ENCODE peak calls at places on chromosomes 7 and 10, in five cellular contexts. One of them, this sample, is unnamed. For H3K27me3, the result is how much of the 10 kb centered on the place peaks cover.

GRCh38 chr7:133376514-133376913 is 123.6 kb downstream of the EXOC4 start:
- DNase-seq in tibial nerve: no peak
- DNase-seq in upper lobe of left lung: no peak
- DNase-seq in sigmoid colon: no peak
- DNase-seq in transverse colon: no peak
- DNase-seq in this sample: no peak

GRCh38 chr10:16602104-16602735 is 80.5 kb upstream of the C1QL3 start:
- DNase-seq in tibial nerve: no peak
- DNase-seq in upper lobe of left lung: no peak
- DNase-seq in sigmoid colon: no peak
- DNase-seq in transverse colon: no peak
- DNase-seq in this sample: no peak

GRCh38 chr7:142720981-142721380 is 28.3 kb upstream of the PRSS1 start:
- DNase-seq in tibial nerve: no peak
- DNase-seq in upper lobe of left lung: no peak
- DNase-seq in sigmoid colon: no peak
- DNase-seq in transverse colon: no peak
- DNase-seq in this sample: no peak

GRCh38 chr7:51613911-51614344 is 297.3 kb upstream of the COBL start:
- DNase-seq in tibial nerve: no peak
- DNase-seq in upper lobe of left lung: no peak
- DNase-seq in sigmoid colon: peak
- DNase-seq in transverse colon: no peak
- DNase-seq in this sample: no peak

GRCh38 chr10:132684164-132684891 is 101.6 kb downstream of the NKX6-2 start:
- DNase-seq in tibial nerve: no peak
- DNase-seq in upper lobe of left lung: peak
- DNase-seq in sigmoid colon: peak
- DNase-seq in transverse colon: no peak
- DNase-seq in this sample: no peak

GRCh38 chr7:105685099-105685609 is 103.9 kb upstream of the EFCAB10 start:
- DNase-seq in tibial nerve: no peak
- DNase-seq in upper lobe of left lung: no peak
- DNase-seq in sigmoid colon: no peak
- DNase-seq in transverse colon: no peak
- DNase-seq in this sample: no peak

GRCh38 chr7:141076377-141076776 is 2.5 kb downstream of the TMEM178B start:
- DNase-seq in tibial nerve: no peak
- DNase-seq in upper lobe of left lung: no peak
- DNase-seq in sigmoid colon: no peak
- DNase-seq in transverse colon: no peak
- DNase-seq in this sample: no peak

GRCh38 chr10:83373659-83374058 is 765.6 kb upstream of the GHITM start:
- DNase-seq in tibial nerve: no peak
- DNase-seq in upper lobe of left lung: no peak
- DNase-seq in sigmoid colon: no peak
- DNase-seq in transverse colon: no peak
- DNase-seq in this sample: no peak

GRCh38 chr7:25795824-25796235 is 356.2 kb upstream of the NFE2L3 start:
- DNase-seq in tibial nerve: no peak
- DNase-seq in upper lobe of left lung: no peak
- DNase-seq in sigmoid colon: no peak
- DNase-seq in transverse colon: no peak
- DNase-seq in this sample: no peak

GRCh38 chr10:86651021-86651471 is 3.3 kb upstream of the OPN4 start:
- DNase-seq in tibial nerve: no peak
- DNase-seq in upper lobe of left lung: no peak
- DNase-seq in sigmoid colon: peak
- DNase-seq in transverse colon: no peak
- DNase-seq in this sample: no peak

GRCh38 chr10:46555366-46555712 is 1.1 kb downstream of the GPRIN2 start:
- DNase-seq in tibial nerve: no peak
- DNase-seq in upper lobe of left lung: peak
- DNase-seq in sigmoid colon: peak
- DNase-seq in transverse colon: no peak
- DNase-seq in this sample: no peak

GRCh38 chr10:132498562-132499366 is 38.8 kb upstream of the INPP5A start:
- DNase-seq in tibial nerve: no peak
- DNase-seq in upper lobe of left lung: no peak
- DNase-seq in sigmoid colon: no peak
- DNase-seq in transverse colon: no peak
- DNase-seq in this sample: no peak

GRCh38 chr10:3764626-3765375 is 20.2 kb downstream of the KLF6 start:
- DNase-seq in tibial nerve: no peak
- DNase-seq in upper lobe of left lung: no peak
- DNase-seq in sigmoid colon: no peak
- DNase-seq in transverse colon: peak
- DNase-seq in this sample: no peak

GRCh38 chr7:130553398-130554029 is 61.6 kb downstream of the MEST start:
- DNase-seq in tibial nerve: no peak
- DNase-seq in upper lobe of left lung: no peak
- DNase-seq in sigmoid colon: no peak
- DNase-seq in transverse colon: no peak
- DNase-seq in this sample: no peak

GRCh38 chr10:107159871-107160270 is 4.6 kb downstream of the SORCS1 start:
- DNase-seq in tibial nerve: no peak
- DNase-seq in upper lobe of left lung: no peak
- DNase-seq in sigmoid colon: no peak
- DNase-seq in transverse colon: no peak
- DNase-seq in this sample: no peak

GRCh38 chr7:104150470-104150869 is 57.3 kb downstream of the ORC5 start:
- DNase-seq in tibial nerve: no peak
- DNase-seq in upper lobe of left lung: no peak
- DNase-seq in sigmoid colon: no peak
- DNase-seq in transverse colon: no peak
- DNase-seq in this sample: no peak

GRCh38 chr7:147265528-147265927 is 1148.9 kb downstream of the CNTNAP2 start:
- DNase-seq in tibial nerve: no peak
- DNase-seq in upper lobe of left lung: no peak
- DNase-seq in sigmoid colon: no peak
- DNase-seq in transverse colon: no peak
- DNase-seq in this sample: no peak

GRCh38 chr10:127041561-127041960 is 136.3 kb downstream of the DOCK1 start:
- DNase-seq in tibial nerve: no peak
- DNase-seq in upper lobe of left lung: no peak
- DNase-seq in sigmoid colon: no peak
- DNase-seq in transverse colon: no peak
- DNase-seq in this sample: no peak

GRCh38 chr7:136925049-136925448 is 56.6 kb downstream of the CHRM2 start:
- DNase-seq in tibial nerve: no peak
- DNase-seq in upper lobe of left lung: no peak
- DNase-seq in sigmoid colon: no peak
- DNase-seq in transverse colon: no peak
- DNase-seq in this sample: no peak

GRCh38 chr7:85750454-85750949 is 563.6 kb upstream of the SEMA3D start:
- DNase-seq in tibial nerve: peak
- DNase-seq in upper lobe of left lung: no peak
- DNase-seq in sigmoid colon: no peak
- DNase-seq in transverse colon: no peak
- DNase-seq in this sample: no peak

GRCh38 chr7:95828824-95829428 is 56.6 kb downstream of the DYNC1I1 start:
- DNase-seq in tibial nerve: no peak
- DNase-seq in upper lobe of left lung: no peak
- DNase-seq in sigmoid colon: no peak
- DNase-seq in transverse colon: no peak
- DNase-seq in this sample: no peak

GRCh38 chr10:133466683-133467275 is 13.0 kb downstream of the SCART1 start:
- DNase-seq in tibial nerve: no peak
- DNase-seq in upper lobe of left lung: no peak
- DNase-seq in sigmoid colon: no peak
- DNase-seq in transverse colon: no peak
- DNase-seq in this sample: no peak

GRCh38 chr10:120508393-120508792 is 51.4 kb downstream of the PLPP4 start:
- DNase-seq in tibial nerve: no peak
- DNase-seq in upper lobe of left lung: no peak
- DNase-seq in sigmoid colon: no peak
- DNase-seq in transverse colon: no peak
- DNase-seq in this sample: no peak

GRCh38 chr10:132096223-132096622 is 30.5 kb downstream of the JAKMIP3 start:
- DNase-seq in tibial nerve: no peak
- DNase-seq in upper lobe of left lung: peak
- DNase-seq in sigmoid colon: no peak
- DNase-seq in transverse colon: no peak
- DNase-seq in this sample: no peak

GRCh38 chr7:149310113-149310836 is 48.3 kb downstream of the ZNF783 start:
- DNase-seq in tibial nerve: no peak
- DNase-seq in upper lobe of left lung: no peak
- DNase-seq in sigmoid colon: no peak
- DNase-seq in transverse colon: no peak
- DNase-seq in this sample: no peak

GRCh38 chr10:88343761-88344484 is 239.2 kb downstream of the RNLS start:
- DNase-seq in tibial nerve: peak
- DNase-seq in upper lobe of left lung: no peak
- DNase-seq in sigmoid colon: no peak
- DNase-seq in transverse colon: no peak
- DNase-seq in this sample: no peak

GRCh38 chr10:100535715-100536353 is at the start of gene HIF1AN:
- DNase-seq in tibial nerve: peak
- DNase-seq in upper lobe of left lung: peak
- DNase-seq in sigmoid colon: peak
- DNase-seq in transverse colon: peak
- DNase-seq in this sample: peak
- TF ChIP-seq EP300 in tibial nerve: peak
- TF ChIP-seq EP300 in upper lobe of left lung: no peak
- TF ChIP-seq EP300 in sigmoid colon: no peak
- TF ChIP-seq EP300 in transverse colon: no peak
- TF ChIP-seq EP300 in this sample: no peak

GRCh38 chr7:97138830-97139229 is 21.3 kb downstream of the SDHAF3 start:
- DNase-seq in tibial nerve: no peak
- DNase-seq in upper lobe of left lung: no peak
- DNase-seq in sigmoid colon: no peak
- DNase-seq in transverse colon: no peak
- DNase-seq in this sample: no peak

GRCh38 chr7:97128736-97129135 is 11.2 kb downstream of the SDHAF3 start:
- DNase-seq in tibial nerve: no peak
- DNase-seq in upper lobe of left lung: no peak
- DNase-seq in sigmoid colon: no peak
- DNase-seq in transverse colon: no peak
- DNase-seq in this sample: no peak

GRCh38 chr7:97130417-97131139 is 13.1 kb downstream of the SDHAF3 start:
- DNase-seq in tibial nerve: no peak
- DNase-seq in upper lobe of left lung: no peak
- DNase-seq in sigmoid colon: no peak
- DNase-seq in transverse colon: no peak
- DNase-seq in this sample: no peak

DNA sequence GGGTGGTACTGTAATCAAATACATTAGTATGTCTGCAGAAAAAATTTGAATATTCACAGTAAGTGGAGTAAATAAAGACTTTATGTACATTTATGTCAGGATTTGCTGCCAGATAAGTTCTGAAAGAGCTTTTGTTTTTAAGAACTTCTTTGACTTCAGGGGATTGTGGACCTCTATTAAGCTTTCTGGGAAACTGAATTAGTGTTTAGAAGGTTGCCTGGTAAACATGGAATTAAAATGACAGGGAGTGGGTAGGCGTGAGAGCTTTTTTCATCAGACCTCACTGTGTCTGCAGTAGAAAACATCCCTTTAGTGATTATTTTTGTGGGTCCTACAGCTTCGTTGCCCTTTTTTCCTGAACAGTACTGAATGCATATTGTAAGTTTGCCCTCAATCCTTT is 15.7 kb downstream of the SDHAF3 start:
- DNase-seq in tibial nerve: no peak
- DNase-seq in upper lobe of left lung: no peak
- DNase-seq in sigmoid colon: no peak
- DNase-seq in transverse colon: no peak
- DNase-seq in this sample: no peak
- TF ChIP-seq CTCF in tibial nerve: no peak
- TF ChIP-seq CTCF in upper lobe of left lung: no peak
- TF ChIP-seq CTCF in sigmoid colon: no peak
- TF ChIP-seq CTCF in transverse colon: no peak
- TF ChIP-seq CTCF in this sample: no peak

DNA sequence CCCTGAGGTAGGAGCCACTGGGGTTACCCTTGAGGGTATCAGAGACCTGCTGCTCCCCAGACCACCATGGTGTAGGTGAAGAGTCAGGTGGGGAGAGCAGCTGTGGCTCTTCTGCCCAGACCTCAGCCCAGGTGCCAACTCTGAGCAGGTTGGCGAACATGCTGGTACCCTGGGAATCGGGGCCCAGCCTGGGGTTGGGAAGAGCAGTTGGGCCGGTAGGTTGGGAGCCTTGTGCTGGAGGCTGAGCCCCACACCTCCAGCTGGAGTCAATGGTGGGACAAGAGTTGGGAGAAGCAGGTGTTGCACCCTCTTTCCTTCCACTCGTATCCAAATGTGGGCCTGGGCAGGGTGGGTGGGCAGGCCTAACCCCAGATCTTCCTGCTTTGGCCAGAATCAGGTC is 114.5 kb downstream of the CDH23 start:
- DNase-seq in tibial nerve: no peak
- DNase-seq in upper lobe of left lung: no peak
- DNase-seq in sigmoid colon: no peak
- DNase-seq in transverse colon: no peak
- DNase-seq in this sample: no peak
- H3K27me3 ChIP-seq in tibial nerve: under half
- H3K27me3 ChIP-seq in upper lobe of left lung: under half
- H3K27me3 ChIP-seq in sigmoid colon: under half
- H3K27me3 ChIP-seq in transverse colon: under half
- H3K27me3 ChIP-seq in this sample: under half

DNA sequence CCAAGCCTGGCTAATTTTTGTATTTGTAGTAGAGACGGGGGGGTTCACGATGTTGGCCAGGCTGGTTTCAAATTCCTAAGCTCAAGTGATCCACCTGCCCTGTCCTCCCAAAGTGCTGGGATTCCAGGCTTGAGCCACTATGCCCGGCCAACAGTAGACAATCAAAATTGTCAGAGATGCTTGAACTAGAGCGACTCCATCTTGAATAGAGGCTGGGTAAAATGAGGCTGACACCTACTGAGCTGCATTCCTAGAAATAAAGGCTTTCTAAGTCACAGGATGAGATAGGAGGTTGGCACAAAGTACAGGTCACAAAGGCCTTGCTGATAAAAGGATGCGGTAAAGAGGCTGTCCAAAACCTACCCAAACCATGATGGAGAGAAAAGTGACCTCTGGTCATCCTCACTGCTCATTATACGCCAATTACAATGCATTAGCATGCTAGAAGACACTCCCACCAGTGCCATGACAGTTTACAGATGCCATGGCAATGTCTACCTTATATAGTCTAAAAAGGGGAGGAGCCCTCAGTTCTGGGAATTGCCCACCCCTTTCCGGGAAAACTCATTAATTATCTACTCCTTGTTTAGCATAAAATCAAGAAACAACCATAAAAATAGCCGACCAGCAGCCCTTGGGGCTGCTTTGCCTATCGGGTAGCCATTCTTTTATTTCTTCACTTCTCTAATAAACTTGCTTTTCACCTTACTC is 134.5 kb downstream of the BAMBI start:
- DNase-seq in tibial nerve: no peak
- DNase-seq in upper lobe of left lung: no peak
- DNase-seq in sigmoid colon: no peak
- DNase-seq in transverse colon: no peak
- DNase-seq in this sample: no peak
- TF ChIP-seq EP300 in tibial nerve: no peak
- TF ChIP-seq EP300 in upper lobe of left lung: no peak
- TF ChIP-seq EP300 in sigmoid colon: no peak
- TF ChIP-seq EP300 in transverse colon: no peak
- TF ChIP-seq EP300 in this sample: no peak

This sample was measured in ovary.